ENCODE peak calls at places on chromosomes 16 and 17, in six cellular contexts. Z, Q, B, D, H and S are unnamed samples.

GRCh38 chr17:80422981-80423380 is 8.0 kb downstream of the ENDOV start:
- DNase-seq in B (no peak), Z (no peak), H (peak), D (peak), Q (peak), S (no peak)

GRCh38 chr16:57740423-57741071 is 5.0 kb downstream of the KATNB1 start:
- DNase-seq in Q (no peak), D (no peak), B (no peak), H (peak), Z (no peak), S (no peak)

GRCh38 chr17:63019138-63019873 is 53.3 kb downstream of the TANC2 start:
- DNase-seq in Z (no peak), D (no peak), H (no peak), Q (no peak), B (no peak), S (no peak)

GRCh38 chr16:53502331-53503269 is at the start of gene AKTIP:
- DNase-seq in D (peak), H (no peak), Z (peak), B (peak), Q (peak), S (peak)

GRCh38 chr17:71709271-71709670 is 411.5 kb upstream of the SOX9 start:
- DNase-seq in H (no peak), B (no peak), D (no peak), Q (no peak), Z (no peak), S (no peak)

GRCh38 chr17:76074390-76075363 is at the start of gene GALR2:
- DNase-seq in D (no peak), B (no peak), Z (no peak), Q (no peak), H (no peak), S (no peak)

GRCh38 chr16:10308305-10309193 is 77.3 kb upstream of the ATF7IP2 start:
- DNase-seq in Q (no peak), B (no peak), H (no peak), Z (no peak), D (no peak), S (no peak)

GRCh38 chr17:82881292-82881823 is 41.5 kb upstream of the ZNF750 start:
- DNase-seq in H (no peak), D (peak), B (no peak), Q (no peak), Z (no peak), S (no peak)

GRCh38 chr17:50139950-50140885 is 10.3 kb upstream of the SAMD14 start:
- DNase-seq in B (peak), Q (peak), Z (peak), D (peak), H (peak), S (peak)

GRCh38 chr16:88383401-88384221 is 852 bp downstream of the ZNF469 start:
- DNase-seq in B (no peak), D (peak), Q (no peak), H (peak), Z (peak), S (peak)

GRCh38 chr16:48533931-48534330 is 76.0 kb downstream of the N4BP1 start:
- DNase-seq in Q (no peak), B (no peak), H (no peak), Z (no peak), D (no peak), S (no peak)

GRCh38 chr17:45372325-45372869 is 55.6 kb upstream of the MAP3K14 start:
- DNase-seq in H (no peak), B (no peak), D (no peak), Q (no peak), Z (peak), S (peak)

GRCh38 chr17:39607851-39608130 is at the start of gene NEUROD2:
- DNase-seq in B (no peak), Z (no peak), D (no peak), Q (no peak), H (no peak), S (no peak)

GRCh38 chr17:50381920-50382319 is 8.9 kb downstream of the EME1 start:
- DNase-seq in H (no peak), D (no peak), Z (peak), Q (no peak), B (no peak), S (no peak)

GRCh38 chr16:82033006-82033405 is 2.0 kb upstream of the HSD17B2 start:
- DNase-seq in D (no peak), H (no peak), Q (no peak), Z (no peak), B (no peak), S (no peak)

GRCh38 chr16:68700120-68700519 is 37.0 kb upstream of the CDH1 start:
- DNase-seq in Q (no peak), D (no peak), B (no peak), Z (peak), H (no peak), S (no peak)